ENCODE peak calls at places on chromosomes 2 and 18, in four cellular contexts. N, R, P and D are unnamed samples.

GRCh38 chr2:56681659-56682396 is 498.0 kb downstream of the CCDC85A start:
- DNase-seq in N (no peak), R (no peak), P (peak; percentile 81), D (no peak)

GRCh38 chr2:28374331-28374730 is 18.3 kb upstream of the FOSL2 start:
- DNase-seq in N (no peak), R (no peak), P (no peak), D (no peak)

GRCh38 chr2:112061299-112061698 is 6.2 kb downstream of the TMEM87B start:
- DNase-seq in N (no peak), R (no peak), P (peak; percentile 79), D (no peak)

GRCh38 chr2:157488877-157489276 is 45.0 kb upstream of the CYTIP start:
- DNase-seq in N (no peak), R (no peak), P (no peak), D (no peak)

GRCh38 chr2:151654891-151655290 is 79.4 kb downstream of the NEB start:
- DNase-seq in N (no peak), R (no peak), P (no peak), D (no peak)

GRCh38 chr18:39435986-39436385 is 1870.4 kb upstream of the CELF4 start:
- DNase-seq in N (no peak), R (no peak), P (no peak), D (no peak)

GRCh38 chr2:239227111-239227581 is 173.7 kb downstream of the HDAC4 start:
- DNase-seq in N (no peak), R (no peak), P (no peak), D (peak; percentile 61)

GRCh38 chr2:28231110-28231621 is 161.5 kb upstream of the FOSL2 start:
- DNase-seq in N (no peak), R (no peak), P (peak; percentile 78), D (peak; percentile 20)

GRCh38 chr2:171798156-171798815 is 95.8 kb downstream of the SLC25A12 start:
- DNase-seq in N (no peak), R (no peak), P (peak; percentile 75), D (no peak)

GRCh38 chr2:43169091-43169936 is 57.1 kb downstream of the ZFP36L2 start:
- DNase-seq in N (peak; percentile 30), R (no peak), P (no peak), D (no peak)

GRCh38 chr2:162282765-162283425 is 35.6 kb downstream of the IFIH1 start:
- DNase-seq in N (no peak), R (no peak), P (peak; percentile 63), D (no peak)

GRCh38 chr2:1236596-1236995 is 176.7 kb upstream of the TPO start:
- DNase-seq in N (no peak), R (no peak), P (no peak), D (no peak)

GRCh38 chr2:1233280-1233679 is 180.0 kb upstream of the TPO start:
- DNase-seq in N (no peak), R (no peak), P (no peak), D (no peak)

GRCh38 chr2:1237785-1238184 is 175.5 kb upstream of the TPO start:
- DNase-seq in N (no peak), R (no peak), P (no peak), D (no peak)

GRCh38 chr2:1234731-1235308 is 178.4 kb upstream of the TPO start:
- DNase-seq in N (no peak), R (no peak), P (no peak), D (no peak)

GRCh38 chr2:1238571-1239138 is 174.6 kb upstream of the TPO start:
- DNase-seq in N (no peak), R (no peak), P (no peak), D (no peak)
- H3K4me1 ChIP-seq in N (no peaks in the 10 kb centered on the region), R (peaks cover 4% of the 10 kb centered on the region), P (no peaks in the 10 kb centered on the region), D (no peaks in the 10 kb centered on the region)

DNA sequence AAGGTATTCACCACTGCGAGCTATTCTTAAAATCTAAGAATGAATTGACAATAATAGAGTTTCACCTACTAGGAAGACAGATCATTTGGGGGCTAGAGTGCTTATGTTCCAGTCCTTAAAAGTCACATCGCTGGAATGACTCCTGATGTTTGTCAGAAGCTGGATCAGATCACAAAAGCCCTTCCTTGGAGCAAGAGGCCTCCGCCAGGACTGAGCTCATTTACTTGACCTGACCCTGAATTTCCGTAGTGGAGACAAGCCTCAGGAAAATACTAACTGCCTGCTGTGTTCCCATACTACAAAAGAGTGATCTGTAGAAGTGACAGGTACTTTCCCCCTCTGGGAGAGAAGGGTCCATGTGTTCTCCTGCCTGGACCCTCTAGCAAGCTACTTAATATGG is 483.9 kb downstream of the DPP10 start:
- DNase-seq in N (no peak), R (no peak), P (no peak), D (no peak)
- H3K27ac ChIP-seq in N (no peak overlapping the region), R (no peak overlapping the region), P (no peak overlapping the region), D (no peak overlapping the region)

GRCh38 chr2:118675531-118675930 is 171.9 kb downstream of the EN1 start:
- DNase-seq in N (no peak), R (no peak), P (no peak), D (no peak)
- H3K4me3 ChIP-seq in N (no peak overlapping the region), R (no peak overlapping the region), P (no peak overlapping the region), D (no peak overlapping the region)

DNA sequence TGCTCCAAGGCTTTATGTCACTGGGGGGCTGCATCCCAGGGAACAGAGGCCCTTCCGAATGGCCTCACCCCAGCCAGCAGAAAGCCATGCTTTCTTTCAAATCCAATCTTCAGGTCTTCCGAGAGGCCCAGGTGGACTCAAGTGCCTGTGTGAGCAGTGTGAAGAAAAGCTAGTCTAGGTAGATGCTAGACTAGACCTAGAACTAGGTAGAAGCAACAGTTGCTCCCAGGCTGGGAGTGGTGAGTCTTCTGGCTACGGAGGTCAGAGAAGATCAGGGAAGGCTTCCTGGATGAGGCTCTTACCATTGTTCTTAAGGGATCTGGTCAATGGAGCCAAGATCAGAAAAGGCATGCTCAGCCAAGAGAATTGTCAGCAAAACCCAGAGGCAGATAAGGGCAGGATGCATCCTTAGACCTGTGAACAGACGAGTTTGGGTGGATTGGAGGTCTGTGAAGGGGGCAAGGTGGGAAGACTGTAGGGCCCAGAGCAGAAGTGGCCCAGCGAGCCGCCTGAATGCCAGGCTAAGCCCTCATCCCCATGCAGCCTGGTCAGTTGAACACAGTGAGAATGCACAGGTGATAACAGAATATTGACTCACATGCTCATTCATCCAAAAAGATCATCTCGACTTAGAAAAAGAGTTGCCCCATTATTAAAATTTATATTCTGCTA is 110.8 kb downstream of the SMAD7 start:
- DNase-seq in N (no peak), R (no peak), P (no peak), D (no peak)
- H3K4me1 ChIP-seq in N (peaks cover 97% of the 10 kb centered on the region), R (peaks cover 48% of the 10 kb centered on the region), P (peaks cover 9% of the 10 kb centered on the region), D (peaks cover 3% of the 10 kb centered on the region)